ENCODE peak calls at places on chromosome 21, in nine cellular contexts. K, R, O, F, Y, C, M, X and Q are unnamed samples.

GRCh38 chr21:36696640-36697472 is 2.1 kb upstream of the SIM2 start:
- DNase-seq in C (no peak), Y (no peak), X (no peak), R (peak; percentile 47), K (no peak), F (no peak), M (no peak), O (no peak), Q (peak; percentile 2)

GRCh38 chr21:46369520-46370235 is 45.7 kb downstream of the PCNT start:
- DNase-seq in F (no peak), M (no peak), Y (no peak), X (no peak), C (no peak), O (no peak), R (no peak), K (no peak), Q (no peak)

GRCh38 chr21:46005081-46005480 is 23.5 kb downstream of the COL6A1 start:
- DNase-seq in C (peak; percentile 15), K (no peak), Y (no peak), R (no peak), F (no peak), O (no peak), M (no peak), X (no peak), Q (no peak)

GRCh38 chr21:26846036-26846931 is 1.1 kb upstream of the ADAMTS1 start:
- DNase-seq in F (peak; percentile 69), K (no peak), O (no peak), R (peak; percentile 72), X (no peak), Y (peak; percentile 91), M (no peak), C (peak; percentile 84), Q (peak; percentile 61)

GRCh38 chr21:45998276-45998701 is 16.7 kb downstream of the COL6A1 start:
- DNase-seq in X (no peak), C (peak; percentile 10), O (no peak), K (no peak), Y (peak; percentile 42), R (peak; percentile 8), F (no peak), M (no peak), Q (no peak)

GRCh38 chr21:18384771-18385170 is 18.8 kb downstream of the TMPRSS15 start:
- DNase-seq in O (no peak), F (peak; percentile 6), X (no peak), Y (no peak), C (no peak), R (no peak), M (no peak), K (no peak), Q (no peak)

GRCh38 chr21:30072496-30072895 is 94.1 kb downstream of the CLDN17 start:
- DNase-seq in M (peak; percentile 22), R (peak; percentile 59), K (no peak), F (peak; percentile 81), C (peak; percentile 53), Y (no peak), X (no peak), O (no peak), Q (peak; percentile 2)

GRCh38 chr21:38455403-38455802 is 42.9 kb downstream of the ERG start:
- DNase-seq in F (no peak), R (no peak), O (no peak), X (no peak), Y (no peak), M (no peak), C (no peak), K (no peak), Q (no peak)

GRCh38 chr21:38312822-38313221 is 56.0 kb downstream of the KCNJ15 start:
- DNase-seq in R (no peak), K (no peak), O (no peak), X (no peak), C (no peak), Y (no peak), F (no peak), M (no peak), Q (no peak)

DNA sequence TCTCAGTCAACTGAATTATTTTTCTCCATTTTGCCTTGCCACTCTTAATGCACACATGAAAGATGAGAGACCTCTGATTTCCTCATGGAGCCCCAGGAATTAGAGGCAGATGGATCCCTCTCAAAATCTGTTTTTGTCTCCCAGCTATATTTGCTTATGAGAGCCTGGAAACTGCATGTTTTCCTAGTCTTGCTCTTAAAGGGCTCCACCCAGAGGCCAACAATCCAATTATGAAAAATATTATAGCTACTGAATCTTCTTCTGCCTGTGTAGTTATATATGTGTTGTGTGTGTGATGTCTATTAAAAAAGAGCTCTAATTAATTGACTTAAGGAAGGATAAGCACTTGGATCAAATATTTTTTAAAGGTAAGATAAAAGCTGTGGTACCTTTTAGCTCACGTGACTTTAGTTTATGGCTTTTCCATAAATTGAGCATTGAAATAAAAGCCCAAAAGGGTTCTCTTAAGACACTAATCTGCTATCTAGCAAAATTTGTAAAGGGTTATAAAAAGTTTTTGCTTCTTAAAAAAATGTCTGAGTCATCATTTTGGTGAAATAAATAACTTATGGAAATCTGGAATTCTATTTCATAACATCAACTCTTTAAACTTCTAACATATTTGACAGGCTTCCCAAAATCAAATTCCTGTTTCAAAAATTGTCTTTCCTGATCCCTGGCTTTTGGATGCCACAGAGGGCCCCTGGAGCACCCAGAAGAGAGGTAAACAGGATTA is 31.2 kb upstream of the TSPEAR start:
- DNase-seq in F (peak; percentile 34), X (no peak), O (no peak), K (no peak), R (no peak), M (no peak), C (no peak), Y (no peak), Q (no peak)
- TF ChIP-seq CTCF in F (peak; percentile 29), X (peak; percentile 30), O (peak; percentile 11), K (peak; percentile 48), R (no peak), M (peak; percentile 47), C (no peak), Y (no peak), Q (peak; percentile 56)

GRCh38 chr21:16752109-16752508 is 760.7 kb upstream of the CXADR start:
- DNase-seq in K (no peak), Y (no peak), C (no peak), M (no peak), O (no peak), R (no peak), F (no peak), X (no peak), Q (no peak)
- TF ChIP-seq CTCF in K (no peak), Y (no peak), C (no peak), M (no peak), O (no peak), R (no peak), F (no peak), X (no peak), Q (no peak)

GRCh38 chr21:41147096-41147978 is 20.6 kb upstream of the BACE2 start:
- DNase-seq in O (no peak), C (no peak), Y (no peak), F (no peak), X (no peak), M (no peak), R (no peak), K (no peak), Q (no peak)
- TF ChIP-seq CTCF in O (no peak), C (no peak), Y (no peak), F (no peak), X (no peak), M (no peak), R (no peak), K (no peak), Q (no peak)

GRCh38 chr21:23152130-23152529 is 2153.9 kb downstream of the NCAM2 start:
- DNase-seq in C (no peak), F (no peak), O (no peak), R (no peak), M (no peak), K (no peak), X (no peak), Y (no peak), Q (no peak)
- TF ChIP-seq CTCF in C (no peak), F (no peak), O (no peak), R (no peak), M (no peak), K (no peak), X (no peak), Y (no peak), Q (no peak)

GRCh38 chr21:32099812-32100416 is 178.9 kb downstream of the MIS18A start:
- DNase-seq in O (no peak), F (no peak), K (no peak), M (no peak), R (no peak), C (no peak), X (no peak), Y (no peak), Q (no peak)
- TF ChIP-seq CTCF in O (no peak), F (no peak), K (no peak), M (no peak), R (no peak), C (no peak), X (no peak), Y (no peak), Q (peak; percentile 29)

GRCh38 chr21:34582506-34583150 is 32.3 kb downstream of the RCAN1 start:
- DNase-seq in C (peak; percentile 31), F (peak; percentile 92), R (no peak), X (peak; percentile 24), Y (no peak), K (peak; percentile 8), O (no peak), M (no peak), Q (peak; percentile 9)
- TF ChIP-seq CTCF in C (peak; percentile 22), F (peak; percentile 62), R (peak; percentile 10), X (peak; percentile 71), Y (peak; percentile 32), K (peak; percentile 33), O (peak; percentile 49), M (peak; percentile 44), Q (peak; percentile 59)

GRCh38 chr21:34052171-34052570 is 21.2 kb upstream of the MRPS6 start:
- DNase-seq in M (no peak), C (no peak), Y (no peak), F (no peak), X (no peak), K (no peak), R (no peak), O (no peak), Q (no peak)

GRCh38 chr21:34054259-34054658 is 19.1 kb upstream of the MRPS6 start:
- DNase-seq in X (no peak), C (no peak), Y (no peak), K (no peak), M (no peak), F (no peak), R (no peak), O (no peak), Q (no peak)
- TF ChIP-seq CTCF in X (no peak), C (no peak), Y (no peak), K (no peak), M (no peak), F (no peak), R (no peak), O (no peak), Q (no peak)